ENCODE peak calls at places on chromosomes 6 and 20, in nine cellular contexts. One of them, this sample, is unnamed.

GRCh38 chr20:58246346-58246745 is 17.9 kb upstream of the ANKRD60 start:
- DNase-seq in brain pericyte: no peak
- DNase-seq in activated naive CD4-positive, alpha-beta T cell treated with anti-CD3 and anti-CD28 coated beads, Interleukin-2, amount 10 ng/mL, durations not matched to agents 7 days and 5 days: no peak
- DNase-seq in MG63: no peak
- DNase-seq in RPMI7951: peak
- DNase-seq in activated CD8-positive, alpha-beta memory T cell treated with anti-CD3 and anti-CD28 coated beads, Interleukin-2, amount 50 U/mL, for 4 hours: no peak
- DNase-seq in MV-4-11: peak
- DNase-seq in hippocampal formation: no peak
- DNase-seq in adipocyte: no peak
- DNase-seq in this sample: no peak

GRCh38 chr6:168099201-168100010 is 20.4 kb upstream of the FRMD1 start:
- DNase-seq in activated naive CD4-positive, alpha-beta T cell treated with anti-CD3 and anti-CD28 coated beads, Interleukin-2, amount 10 ng/mL, durations not matched to agents 7 days and 5 days: no peak
- DNase-seq in adipocyte: no peak
- DNase-seq in MG63: no peak
- DNase-seq in activated CD8-positive, alpha-beta memory T cell treated with anti-CD3 and anti-CD28 coated beads, Interleukin-2, amount 50 U/mL, for 4 hours: no peak
- DNase-seq in brain pericyte: no peak
- DNase-seq in MV-4-11: no peak
- DNase-seq in RPMI7951: no peak
- DNase-seq in hippocampal formation: no peak
- DNase-seq in this sample: no peak

GRCh38 chr6:23394699-23395098 is 731.3 kb upstream of the NRSN1 start:
- DNase-seq in MG63: no peak
- DNase-seq in activated CD8-positive, alpha-beta memory T cell treated with anti-CD3 and anti-CD28 coated beads, Interleukin-2, amount 50 U/mL, for 4 hours: no peak
- DNase-seq in RPMI7951: no peak
- DNase-seq in MV-4-11: no peak
- DNase-seq in brain pericyte: no peak
- DNase-seq in hippocampal formation: no peak
- DNase-seq in adipocyte: peak
- DNase-seq in activated naive CD4-positive, alpha-beta T cell treated with anti-CD3 and anti-CD28 coated beads, Interleukin-2, amount 10 ng/mL, durations not matched to agents 7 days and 5 days: no peak
- DNase-seq in this sample: no peak

GRCh38 chr20:3041818-3042504 is 1.5 kb upstream of the GNRH2 start:
- DNase-seq in hippocampal formation: no peak
- DNase-seq in activated naive CD4-positive, alpha-beta T cell treated with anti-CD3 and anti-CD28 coated beads, Interleukin-2, amount 10 ng/mL, durations not matched to agents 7 days and 5 days: no peak
- DNase-seq in MG63: no peak
- DNase-seq in MV-4-11: no peak
- DNase-seq in RPMI7951: no peak
- DNase-seq in adipocyte: peak
- DNase-seq in activated CD8-positive, alpha-beta memory T cell treated with anti-CD3 and anti-CD28 coated beads, Interleukin-2, amount 50 U/mL, for 4 hours: no peak
- DNase-seq in brain pericyte: no peak
- DNase-seq in this sample: no peak

GRCh38 chr6:105844275-105844848 is 241.8 kb upstream of the PRDM1 start:
- DNase-seq in MG63: no peak
- DNase-seq in hippocampal formation: peak
- DNase-seq in RPMI7951: no peak
- DNase-seq in MV-4-11: no peak
- DNase-seq in adipocyte: no peak
- DNase-seq in activated CD8-positive, alpha-beta memory T cell treated with anti-CD3 and anti-CD28 coated beads, Interleukin-2, amount 50 U/mL, for 4 hours: no peak
- DNase-seq in activated naive CD4-positive, alpha-beta T cell treated with anti-CD3 and anti-CD28 coated beads, Interleukin-2, amount 10 ng/mL, durations not matched to agents 7 days and 5 days: no peak
- DNase-seq in brain pericyte: no peak
- DNase-seq in this sample: no peak

GRCh38 chr6:146985111-146985510 is 219.1 kb upstream of the STXBP5 start:
- DNase-seq in brain pericyte: no peak
- DNase-seq in activated CD8-positive, alpha-beta memory T cell treated with anti-CD3 and anti-CD28 coated beads, Interleukin-2, amount 50 U/mL, for 4 hours: no peak
- DNase-seq in RPMI7951: no peak
- DNase-seq in MV-4-11: no peak
- DNase-seq in MG63: no peak
- DNase-seq in activated naive CD4-positive, alpha-beta T cell treated with anti-CD3 and anti-CD28 coated beads, Interleukin-2, amount 10 ng/mL, durations not matched to agents 7 days and 5 days: no peak
- DNase-seq in adipocyte: peak
- DNase-seq in hippocampal formation: no peak
- DNase-seq in this sample: no peak

GRCh38 chr6:164275773-164276172 is 861.3 kb downstream of the QKI start:
- DNase-seq in activated naive CD4-positive, alpha-beta T cell treated with anti-CD3 and anti-CD28 coated beads, Interleukin-2, amount 10 ng/mL, durations not matched to agents 7 days and 5 days: no peak
- DNase-seq in brain pericyte: no peak
- DNase-seq in hippocampal formation: no peak
- DNase-seq in adipocyte: no peak
- DNase-seq in RPMI7951: no peak
- DNase-seq in activated CD8-positive, alpha-beta memory T cell treated with anti-CD3 and anti-CD28 coated beads, Interleukin-2, amount 50 U/mL, for 4 hours: no peak
- DNase-seq in MV-4-11: no peak
- DNase-seq in MG63: no peak
- DNase-seq in this sample: no peak

GRCh38 chr6:5333653-5334052 is 72.3 kb downstream of the FARS2 start:
- DNase-seq in adipocyte: no peak
- DNase-seq in brain pericyte: no peak
- DNase-seq in RPMI7951: peak
- DNase-seq in activated CD8-positive, alpha-beta memory T cell treated with anti-CD3 and anti-CD28 coated beads, Interleukin-2, amount 50 U/mL, for 4 hours: no peak
- DNase-seq in activated naive CD4-positive, alpha-beta T cell treated with anti-CD3 and anti-CD28 coated beads, Interleukin-2, amount 10 ng/mL, durations not matched to agents 7 days and 5 days: no peak
- DNase-seq in hippocampal formation: no peak
- DNase-seq in MG63: peak
- DNase-seq in MV-4-11: no peak
- DNase-seq in this sample: no peak

GRCh38 chr20:64022671-64023070 is 13.3 kb upstream of the C20orf204 start:
- DNase-seq in brain pericyte: no peak
- DNase-seq in activated naive CD4-positive, alpha-beta T cell treated with anti-CD3 and anti-CD28 coated beads, Interleukin-2, amount 10 ng/mL, durations not matched to agents 7 days and 5 days: no peak
- DNase-seq in activated CD8-positive, alpha-beta memory T cell treated with anti-CD3 and anti-CD28 coated beads, Interleukin-2, amount 50 U/mL, for 4 hours: no peak
- DNase-seq in MV-4-11: no peak
- DNase-seq in RPMI7951: no peak
- DNase-seq in MG63: no peak
- DNase-seq in hippocampal formation: no peak
- DNase-seq in adipocyte: no peak
- DNase-seq in this sample: no peak